ENCODE peak calls at places on chromosome 22, in nine cellular contexts. One of them, this sample, is unnamed.

GRCh38 chr22:25702046-25702445 is 39.9 kb upstream of the MYO18B start:
- DNase-seq in uterus: no peak
- DNase-seq in IMR-90: peak; percentile 29
- DNase-seq in K562: no peak
- DNase-seq in GM23248: peak; percentile 36
- DNase-seq in Caco-2: no peak
- DNase-seq in mammary epithelial cell: peak; percentile 2
- DNase-seq in sigmoid colon: no peak
- DNase-seq in MM.1S: peak; percentile 10
- DNase-seq in this sample: no peak

GRCh38 chr22:46934746-46935491 is 172.5 kb downstream of the TBC1D22A start:
- DNase-seq in uterus: no peak
- DNase-seq in IMR-90: peak; percentile 98
- DNase-seq in K562: peak; percentile 53
- DNase-seq in GM23248: peak; percentile 95
- DNase-seq in Caco-2: peak; percentile 69
- DNase-seq in mammary epithelial cell: peak; percentile 94
- DNase-seq in sigmoid colon: no peak
- DNase-seq in MM.1S: no peak
- DNase-seq in this sample: no peak

GRCh38 chr22:38879102-38879729 is 7.2 kb upstream of the CBX6 start:
- DNase-seq in uterus: no peak
- DNase-seq in IMR-90: no peak
- DNase-seq in K562: no peak
- DNase-seq in GM23248: peak; percentile 54
- DNase-seq in Caco-2: no peak
- DNase-seq in mammary epithelial cell: no peak
- DNase-seq in sigmoid colon: no peak
- DNase-seq in MM.1S: no peak
- DNase-seq in this sample: no peak

GRCh38 chr22:29253561-29254282 is 14.1 kb downstream of the RHBDD3 start:
- DNase-seq in uterus: no peak
- DNase-seq in IMR-90: no peak
- DNase-seq in K562: no peak
- DNase-seq in GM23248: no peak
- DNase-seq in Caco-2: no peak
- DNase-seq in mammary epithelial cell: no peak
- DNase-seq in sigmoid colon: no peak
- DNase-seq in MM.1S: no peak
- DNase-seq in this sample: no peak

GRCh38 chr22:28741200-28741757 is 341 bp downstream of the CHEK2 start:
- DNase-seq in uterus: no peak
- DNase-seq in IMR-90: no peak
- DNase-seq in K562: no peak
- DNase-seq in GM23248: no peak
- DNase-seq in Caco-2: no peak
- DNase-seq in mammary epithelial cell: no peak
- DNase-seq in sigmoid colon: no peak
- DNase-seq in MM.1S: no peak
- DNase-seq in this sample: no peak

GRCh38 chr22:30826670-30827355 is 132.1 kb downstream of the OSBP2 start:
- DNase-seq in uterus: no peak
- DNase-seq in IMR-90: no peak
- DNase-seq in K562: no peak
- DNase-seq in GM23248: no peak
- DNase-seq in Caco-2: no peak
- DNase-seq in mammary epithelial cell: no peak
- DNase-seq in sigmoid colon: no peak
- DNase-seq in MM.1S: no peak
- DNase-seq in this sample: no peak

GRCh38 chr22:36644333-36644757 is 59.2 kb downstream of the CACNG2 start:
- DNase-seq in uterus: no peak
- DNase-seq in IMR-90: peak; percentile 92
- DNase-seq in K562: peak; percentile 48
- DNase-seq in GM23248: peak; percentile 93
- DNase-seq in Caco-2: peak; percentile 71
- DNase-seq in mammary epithelial cell: peak; percentile 91
- DNase-seq in sigmoid colon: no peak
- DNase-seq in MM.1S: peak; percentile 56
- DNase-seq in this sample: peak; percentile 23

GRCh38 chr22:41127447-41127846 is 35.1 kb downstream of the EP300 start:
- DNase-seq in uterus: no peak
- DNase-seq in IMR-90: no peak
- DNase-seq in K562: no peak
- DNase-seq in GM23248: no peak
- DNase-seq in Caco-2: no peak
- DNase-seq in mammary epithelial cell: no peak
- DNase-seq in sigmoid colon: no peak
- DNase-seq in MM.1S: no peak
- DNase-seq in this sample: no peak

GRCh38 chr22:24550902-24551229 is 4.1 kb downstream of the GUCD1 start:
- DNase-seq in uterus: no peak
- DNase-seq in IMR-90: no peak
- DNase-seq in K562: no peak
- DNase-seq in GM23248: no peak
- DNase-seq in Caco-2: no peak
- DNase-seq in mammary epithelial cell: no peak
- DNase-seq in sigmoid colon: no peak
- DNase-seq in MM.1S: no peak
- DNase-seq in this sample: no peak

GRCh38 chr22:24555496-24556253 is at the start of gene SNRPD3:
- DNase-seq in uterus: peak; percentile 91
- DNase-seq in IMR-90: peak; percentile 92
- DNase-seq in K562: peak; percentile 61
- DNase-seq in GM23248: peak; percentile 98
- DNase-seq in Caco-2: peak; percentile 91
- DNase-seq in mammary epithelial cell: peak; percentile 90
- DNase-seq in sigmoid colon: peak; percentile 97
- DNase-seq in MM.1S: peak; percentile 92
- DNase-seq in this sample: peak; percentile 93

GRCh38 chr22:24554316-24555159 is at the start of gene GUCD1:
- DNase-seq in uterus: no peak
- DNase-seq in IMR-90: peak; percentile 41
- DNase-seq in K562: no peak
- DNase-seq in GM23248: peak; percentile 63
- DNase-seq in Caco-2: no peak
- DNase-seq in mammary epithelial cell: peak; percentile 36
- DNase-seq in sigmoid colon: no peak
- DNase-seq in MM.1S: peak; percentile 52
- DNase-seq in this sample: peak; percentile 48

GRCh38 chr22:24553597-24554315 is 1.2 kb downstream of the GUCD1 start:
- DNase-seq in uterus: peak; percentile 20
- DNase-seq in IMR-90: peak; percentile 40
- DNase-seq in K562: no peak
- DNase-seq in GM23248: peak; percentile 64
- DNase-seq in Caco-2: no peak
- DNase-seq in mammary epithelial cell: peak; percentile 16
- DNase-seq in sigmoid colon: peak; percentile 70
- DNase-seq in MM.1S: peak; percentile 31
- DNase-seq in this sample: no peak

DNA sequence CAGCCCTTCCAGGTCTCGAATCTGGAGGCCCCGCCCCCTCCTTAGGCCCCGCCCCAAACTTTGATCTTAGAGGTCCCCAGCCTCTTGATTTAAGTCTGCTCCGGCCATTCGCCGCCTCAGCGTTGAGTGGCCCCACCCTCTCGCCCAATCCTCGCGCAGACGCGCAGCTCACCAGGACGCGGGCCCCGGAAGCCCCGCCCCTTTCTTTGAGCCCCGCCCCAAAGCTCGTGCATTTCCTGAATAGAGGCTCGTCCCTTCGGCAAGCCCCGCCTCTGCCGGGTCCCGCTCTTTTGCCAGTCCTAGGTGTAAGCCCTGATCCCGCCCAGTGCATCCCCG is 190 bp upstream of the GUCD1 start:
- DNase-seq in uterus: peak; percentile 100
- DNase-seq in IMR-90: peak; percentile 98
- DNase-seq in K562: peak; percentile 95
- DNase-seq in GM23248: peak; percentile 99
- DNase-seq in Caco-2: peak; percentile 97
- DNase-seq in mammary epithelial cell: peak; percentile 98
- DNase-seq in sigmoid colon: peak; percentile 100
- DNase-seq in MM.1S: peak; percentile 99
- DNase-seq in this sample: peak; percentile 98
- H3K27me3 ChIP-seq in uterus: no peaks in the 10 kb centered on the region
- H3K27me3 ChIP-seq in IMR-90: no peaks in the 10 kb centered on the region
- H3K27me3 ChIP-seq in K562: no peaks in the 10 kb centered on the region
- H3K27me3 ChIP-seq in GM23248: no peaks in the 10 kb centered on the region
- H3K27me3 ChIP-seq in Caco-2: no peaks in the 10 kb centered on the region
- H3K27me3 ChIP-seq in mammary epithelial cell: no peaks in the 10 kb centered on the region
- H3K27me3 ChIP-seq in sigmoid colon: no peaks in the 10 kb centered on the region
- H3K27me3 ChIP-seq in MM.1S: no peaks in the 10 kb centered on the region
- H3K27me3 ChIP-seq in this sample: no peaks in the 10 kb centered on the region

DNA sequence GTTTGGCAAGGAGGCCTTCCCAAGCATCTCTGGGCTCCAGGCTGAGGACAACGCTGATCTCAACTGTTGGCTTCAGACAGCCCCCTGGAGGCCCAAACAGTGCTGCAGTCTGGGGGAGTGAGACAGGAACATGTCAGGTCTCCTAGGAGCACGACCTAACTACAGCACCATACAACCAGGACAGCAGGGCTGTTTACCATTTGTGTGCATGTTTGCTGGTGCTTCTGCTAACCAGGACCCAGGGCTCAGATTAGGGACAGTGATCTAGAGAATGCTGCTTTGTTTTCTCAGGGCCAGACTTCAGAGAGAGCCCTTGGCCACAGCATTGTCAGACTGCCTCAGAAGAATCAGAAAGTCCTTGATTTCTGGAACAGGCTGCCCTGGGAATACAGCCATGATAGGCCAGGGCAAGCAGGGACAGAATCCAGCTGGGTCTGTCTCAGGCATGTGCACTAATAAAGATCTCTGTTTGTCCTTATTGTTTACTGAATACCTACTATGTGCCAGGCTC is 126.5 kb downstream of the VPREB1 start:
- DNase-seq in uterus: no peak
- DNase-seq in IMR-90: no peak
- DNase-seq in K562: peak; percentile 53
- DNase-seq in GM23248: peak; percentile 8
- DNase-seq in Caco-2: peak; percentile 9
- DNase-seq in mammary epithelial cell: no peak
- DNase-seq in sigmoid colon: no peak
- DNase-seq in MM.1S: no peak
- DNase-seq in this sample: no peak
- H3K27me3 ChIP-seq in uterus: no peaks in the 10 kb centered on the region
- H3K27me3 ChIP-seq in IMR-90: peaks cover 18% of the 10 kb centered on the region
- H3K27me3 ChIP-seq in K562: peaks cover 21% of the 10 kb centered on the region
- H3K27me3 ChIP-seq in GM23248: peaks cover 38% of the 10 kb centered on the region
- H3K27me3 ChIP-seq in Caco-2: peaks cover 2% of the 10 kb centered on the region
- H3K27me3 ChIP-seq in mammary epithelial cell: peaks cover 2% of the 10 kb centered on the region
- H3K27me3 ChIP-seq in sigmoid colon: no peaks in the 10 kb centered on the region
- H3K27me3 ChIP-seq in MM.1S: no peaks in the 10 kb centered on the region
- H3K27me3 ChIP-seq in this sample: no peaks in the 10 kb centered on the region

DNA sequence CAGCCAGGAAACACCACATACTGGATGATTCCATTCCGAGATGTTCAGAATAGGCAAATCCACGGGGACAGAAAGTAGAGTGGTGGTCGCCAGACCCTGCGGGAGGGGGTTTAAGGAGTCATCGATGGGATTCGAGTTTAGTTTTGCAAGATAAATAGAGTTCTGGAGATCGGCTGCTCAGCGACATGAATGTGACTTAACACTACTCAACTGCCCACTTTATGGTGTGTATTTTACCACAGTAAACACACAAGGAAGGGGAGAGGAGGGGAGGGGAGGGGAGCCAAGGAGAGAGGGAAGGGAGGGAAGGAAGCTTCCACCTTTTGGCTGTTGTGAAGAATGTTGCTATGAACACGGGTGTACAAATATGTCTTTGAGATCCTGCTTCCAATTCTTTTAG is 10.4 kb upstream of the ARHGAP8 start:
- DNase-seq in uterus: no peak
- DNase-seq in IMR-90: no peak
- DNase-seq in K562: no peak
- DNase-seq in GM23248: no peak
- DNase-seq in Caco-2: no peak
- DNase-seq in mammary epithelial cell: no peak
- DNase-seq in sigmoid colon: no peak
- DNase-seq in MM.1S: no peak
- DNase-seq in this sample: no peak
- H3K27me3 ChIP-seq in uterus: no peaks in the 10 kb centered on the region
- H3K27me3 ChIP-seq in IMR-90: no peaks in the 10 kb centered on the region
- H3K27me3 ChIP-seq in K562: no peaks in the 10 kb centered on the region
- H3K27me3 ChIP-seq in GM23248: peaks cover 15% of the 10 kb centered on the region
- H3K27me3 ChIP-seq in Caco-2: no peaks in the 10 kb centered on the region
- H3K27me3 ChIP-seq in mammary epithelial cell: no peaks in the 10 kb centered on the region
- H3K27me3 ChIP-seq in sigmoid colon: no peaks in the 10 kb centered on the region
- H3K27me3 ChIP-seq in MM.1S: peaks cover 64% of the 10 kb centered on the region
- H3K27me3 ChIP-seq in this sample: no peaks in the 10 kb centered on the region

GRCh38 chr22:42303304-42304020 is 33.0 kb upstream of the TCF20 start:
- DNase-seq in uterus: no peak
- DNase-seq in IMR-90: no peak
- DNase-seq in K562: no peak
- DNase-seq in GM23248: no peak
- DNase-seq in Caco-2: peak; percentile 73
- DNase-seq in mammary epithelial cell: no peak
- DNase-seq in sigmoid colon: no peak
- DNase-seq in MM.1S: no peak
- DNase-seq in this sample: no peak

GRCh38 chr22:42301742-42302102 is 31.3 kb upstream of the TCF20 start:
- DNase-seq in uterus: no peak
- DNase-seq in IMR-90: no peak
- DNase-seq in K562: no peak
- DNase-seq in GM23248: no peak
- DNase-seq in Caco-2: no peak
- DNase-seq in mammary epithelial cell: no peak
- DNase-seq in sigmoid colon: no peak
- DNase-seq in MM.1S: no peak
- DNase-seq in this sample: no peak

GRCh38 chr22:42300286-42301071 is 30.0 kb upstream of the TCF20 start:
- DNase-seq in uterus: no peak
- DNase-seq in IMR-90: no peak
- DNase-seq in K562: peak; percentile 51
- DNase-seq in GM23248: no peak
- DNase-seq in Caco-2: peak; percentile 55
- DNase-seq in mammary epithelial cell: peak; percentile 83
- DNase-seq in sigmoid colon: no peak
- DNase-seq in MM.1S: no peak
- DNase-seq in this sample: peak; percentile 39

GRCh38 chr22:42299586-42300285 is 29.3 kb upstream of the TCF20 start:
- DNase-seq in uterus: no peak
- DNase-seq in IMR-90: no peak
- DNase-seq in K562: peak; percentile 56
- DNase-seq in GM23248: no peak
- DNase-seq in Caco-2: peak; percentile 59
- DNase-seq in mammary epithelial cell: no peak
- DNase-seq in sigmoid colon: no peak
- DNase-seq in MM.1S: peak; percentile 29
- DNase-seq in this sample: peak; percentile 62

DNA sequence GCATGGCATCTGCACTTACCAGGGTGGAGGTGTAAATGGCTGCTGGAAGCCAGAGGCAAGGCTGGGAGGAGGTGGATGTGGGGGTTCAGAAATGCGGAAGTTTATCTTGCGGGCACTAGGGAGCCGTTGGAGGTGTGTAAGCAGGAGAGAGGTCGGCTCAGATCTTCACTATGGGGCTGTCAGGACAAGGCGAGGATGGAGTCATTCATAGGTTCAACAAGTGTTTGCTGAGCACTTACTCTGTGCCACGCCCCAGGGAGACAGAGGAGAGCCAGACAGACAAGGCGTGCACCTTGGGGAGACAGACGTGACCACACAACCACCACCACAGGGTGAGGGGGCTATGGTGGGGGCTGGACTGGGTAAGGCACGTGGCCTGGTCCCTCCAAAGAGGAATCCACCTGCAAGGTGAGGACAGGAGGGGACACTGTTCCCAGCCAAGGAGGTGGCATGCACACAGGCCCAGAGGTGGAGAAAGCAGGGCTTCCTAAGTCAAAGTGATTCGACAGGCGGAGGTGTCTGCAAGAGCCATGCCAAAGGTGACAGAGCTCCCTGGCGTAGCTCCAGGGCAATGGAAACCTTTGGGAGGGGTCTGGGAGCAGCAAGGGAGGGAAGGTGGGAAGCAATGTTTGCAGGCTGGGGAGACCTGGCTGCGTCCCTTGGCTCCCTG is 30.8 kb upstream of the TCF20 start:
- DNase-seq in uterus: no peak
- DNase-seq in IMR-90: no peak
- DNase-seq in K562: no peak
- DNase-seq in GM23248: no peak
- DNase-seq in Caco-2: no peak
- DNase-seq in mammary epithelial cell: no peak
- DNase-seq in sigmoid colon: no peak
- DNase-seq in MM.1S: no peak
- DNase-seq in this sample: no peak
- H3K27me3 ChIP-seq in uterus: no peaks in the 10 kb centered on the region
- H3K27me3 ChIP-seq in IMR-90: peaks cover 30% of the 10 kb centered on the region
- H3K27me3 ChIP-seq in K562: peaks cover 4% of the 10 kb centered on the region
- H3K27me3 ChIP-seq in GM23248: no peaks in the 10 kb centered on the region
- H3K27me3 ChIP-seq in Caco-2: no peaks in the 10 kb centered on the region
- H3K27me3 ChIP-seq in mammary epithelial cell: no peaks in the 10 kb centered on the region
- H3K27me3 ChIP-seq in sigmoid colon: no peaks in the 10 kb centered on the region
- H3K27me3 ChIP-seq in MM.1S: peaks cover 50% of the 10 kb centered on the region
- H3K27me3 ChIP-seq in this sample: no peaks in the 10 kb centered on the region